ENCODE peak calls at places on chromosomes 3 and 15, in ten cellular contexts. B is CD8-positive, alpha-beta T cell; N is breast epithelium; A is fibroblast of lung; M is tibial nerve; P is upper lobe of right lung; G is colonic mucosa; C is astrocyte; V is spleen; Y is mucosa of descending colon. D is an unnamed sample. For H3K4me1 and H3K36me3, the result is how much of the 10 kb centered on the place peaks cover.

GRCh38 chr3:46978985-46979944 is at the start of gene NBEAL2:
- DNase-seq in B (peak), A (peak), N (peak), P (peak), V (peak), G (peak), Y (peak), M (peak), C (peak), D (peak)

GRCh38 chr3:156187146-156187769 is 66.9 kb downstream of the KCNAB1 start:
- DNase-seq in B (no peak), M (no peak), P (no peak), V (no peak), Y (no peak), G (no peak), N (no peak), C (peak), A (no peak), D (no peak)

GRCh38 chr15:74378853-74379252 is 11.4 kb upstream of the CYP11A1 start:
- DNase-seq in Y (no peak), N (no peak), V (no peak), P (no peak), M (no peak), C (peak), B (no peak), G (no peak), A (no peak), D (no peak)

GRCh38 chr3:4843619-4844018 is 135.6 kb upstream of the BHLHE40 start:
- DNase-seq in M (no peak), N (no peak), P (no peak), Y (no peak), B (no peak), G (no peak), V (no peak), C (no peak), A (no peak), D (no peak)

GRCh38 chr15:28918141-28918983 is 32.6 kb downstream of the APBA2 start:
- DNase-seq in B (no peak), Y (no peak), P (peak), V (peak), A (no peak), G (no peak), M (no peak), N (no peak), C (no peak), D (no peak)

GRCh38 chr3:66279168-66279567 is 58.4 kb downstream of the SLC25A26 start:
- DNase-seq in B (no peak), M (no peak), A (no peak), P (no peak), Y (no peak), G (no peak), C (no peak), N (no peak), V (no peak), D (no peak)

GRCh38 chr15:51861557-51862350 is 32.3 kb downstream of the TMOD3 start:
- DNase-seq in V (no peak), P (no peak), A (no peak), N (no peak), M (no peak), Y (peak), C (no peak), G (no peak), B (peak), D (no peak)

GRCh38 chr15:95910643-95911212 is 419.8 kb upstream of the NR2F2 start:
- DNase-seq in P (no peak), A (no peak), B (no peak), M (no peak), V (no peak), N (no peak), G (no peak), Y (no peak), C (no peak), D (no peak)

GRCh38 chr15:33132722-33133345 is 61.7 kb downstream of the FMN1 start:
- DNase-seq in N (no peak), M (no peak), C (peak), Y (peak), V (no peak), P (no peak), B (no peak), G (peak), A (peak), D (no peak)

GRCh38 chr15:33968224-33968623 is at the start of gene CHRM5:
- DNase-seq in P (no peak), V (no peak), B (no peak), M (no peak), N (no peak), C (no peak), A (no peak), G (no peak), Y (no peak), D (no peak)

GRCh38 chr15:71138473-71138872 is 23.2 kb downstream of the THSD4 start:
- DNase-seq in N (no peak), P (no peak), M (no peak), B (no peak), Y (no peak), V (no peak), A (no peak), G (no peak), C (no peak), D (no peak)

GRCh38 chr3:5181479-5182141 is 5.9 kb upstream of the EDEM1 start:
- DNase-seq in P (no peak), G (no peak), V (no peak), A (no peak), C (no peak), B (no peak), M (no peak), Y (no peak), N (no peak), D (no peak)

GRCh38 chr3:147008886-147009285 is 397.5 kb downstream of the ZIC4 start:
- DNase-seq in G (no peak), A (peak), Y (no peak), C (peak), B (no peak), V (no peak), P (no peak), N (no peak), M (no peak), D (no peak)

GRCh38 chr15:59501531-59502113 is 63.6 kb downstream of the FAM81A start:
- DNase-seq in N (no peak), P (no peak), C (peak), B (no peak), V (no peak), Y (peak), G (peak), A (peak), M (no peak), D (no peak)

GRCh38 chr3:24377218-24377993 is 117.2 kb downstream of the THRB start:
- DNase-seq in B (no peak), V (no peak), Y (no peak), P (no peak), C (no peak), A (no peak), M (no peak), N (no peak), G (no peak), D (peak)

GRCh38 chr15:57118013-57118799 is 199.8 kb downstream of the TCF12 start:
- DNase-seq in Y (no peak), V (no peak), B (no peak), G (no peak), C (peak), P (no peak), N (no peak), A (peak), M (no peak), D (no peak)

GRCh38 chr3:114721864-114722263 is 425.2 kb downstream of the ZBTB20 start:
- DNase-seq in V (no peak), A (no peak), C (no peak), G (no peak), M (no peak), B (no peak), N (no peak), Y (no peak), P (no peak), D (no peak)

GRCh38 chr3:154244644-154245043 is 79.6 kb downstream of the DHX36 start:
- DNase-seq in C (peak), V (no peak), G (no peak), P (no peak), M (no peak), B (no peak), A (peak), N (no peak), Y (no peak), D (peak)

GRCh38 chr3:46576386-46576785 is 10.3 kb upstream of the LRRC2 start:
- DNase-seq in A (no peak), B (no peak), P (no peak), C (no peak), M (no peak), N (no peak), Y (no peak), G (no peak), V (no peak), D (no peak)

GRCh38 chr3:186318135-186318534 is 43.9 kb downstream of the DGKG start:
- DNase-seq in M (no peak), Y (no peak), N (no peak), B (no peak), C (peak), P (no peak), A (no peak), G (no peak), V (no peak), D (no peak)

GRCh38 chr3:195905970-195906864 is 2.1 kb downstream of the TNK2 start:
- DNase-seq in A (peak), V (peak), G (peak), C (peak), N (no peak), Y (peak), P (no peak), M (no peak), B (no peak), D (no peak)

GRCh38 chr15:55799287-55800212 is 56.6 kb upstream of the PRTG start:
- DNase-seq in G (peak), P (peak), A (peak), Y (peak), B (no peak), V (no peak), C (peak), N (no peak), M (no peak), D (no peak)
- TF ChIP-seq CTCF in G (no peak), P (peak), A (peak), Y (no peak), B (no peak), V (no peak), C (peak), N (no peak), M (no peak), D (no peak)

GRCh38 chr15:89106200-89106599 is 17.9 kb downstream of the ABHD2 start:
- DNase-seq in P (no peak), V (no peak), B (no peak), G (no peak), N (no peak), Y (no peak), M (no peak), C (no peak), A (no peak), D (no peak)
- H3K4me1 ChIP-seq in P (under half), V (under half), B (under half), G (under half), N (under half), Y (under half), M (under half), C (under half), A (under half), D (half or more)

DNA sequence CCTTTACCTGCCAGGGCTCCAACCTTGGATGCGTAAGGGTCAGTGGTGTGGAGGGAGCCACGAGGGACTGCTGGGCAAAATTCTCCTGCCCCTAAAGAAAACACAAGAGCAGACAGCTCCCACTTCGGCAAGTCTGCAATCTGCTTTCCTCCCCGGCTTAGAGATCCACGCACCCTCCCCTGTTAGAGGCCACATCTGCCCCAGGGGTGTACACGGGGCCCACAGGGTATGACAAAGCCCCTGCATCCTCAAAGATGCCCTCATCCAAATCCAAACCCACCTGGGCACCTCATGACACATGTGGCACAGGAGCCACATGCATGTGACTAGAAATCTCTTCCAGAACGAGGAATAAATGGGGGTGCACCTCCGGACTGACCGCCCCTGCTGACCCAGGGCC is 25.5 kb downstream of the ZXDC start:
- DNase-seq in Y (no peak), M (no peak), C (no peak), G (no peak), N (no peak), A (no peak), V (peak), B (no peak), P (peak), D (peak)
- H3K36me3 ChIP-seq in Y (under half), M (half or more), C (under half), G (under half), N (under half), A (under half), V (under half), B (under half), P (half or more), D (half or more)

DNA sequence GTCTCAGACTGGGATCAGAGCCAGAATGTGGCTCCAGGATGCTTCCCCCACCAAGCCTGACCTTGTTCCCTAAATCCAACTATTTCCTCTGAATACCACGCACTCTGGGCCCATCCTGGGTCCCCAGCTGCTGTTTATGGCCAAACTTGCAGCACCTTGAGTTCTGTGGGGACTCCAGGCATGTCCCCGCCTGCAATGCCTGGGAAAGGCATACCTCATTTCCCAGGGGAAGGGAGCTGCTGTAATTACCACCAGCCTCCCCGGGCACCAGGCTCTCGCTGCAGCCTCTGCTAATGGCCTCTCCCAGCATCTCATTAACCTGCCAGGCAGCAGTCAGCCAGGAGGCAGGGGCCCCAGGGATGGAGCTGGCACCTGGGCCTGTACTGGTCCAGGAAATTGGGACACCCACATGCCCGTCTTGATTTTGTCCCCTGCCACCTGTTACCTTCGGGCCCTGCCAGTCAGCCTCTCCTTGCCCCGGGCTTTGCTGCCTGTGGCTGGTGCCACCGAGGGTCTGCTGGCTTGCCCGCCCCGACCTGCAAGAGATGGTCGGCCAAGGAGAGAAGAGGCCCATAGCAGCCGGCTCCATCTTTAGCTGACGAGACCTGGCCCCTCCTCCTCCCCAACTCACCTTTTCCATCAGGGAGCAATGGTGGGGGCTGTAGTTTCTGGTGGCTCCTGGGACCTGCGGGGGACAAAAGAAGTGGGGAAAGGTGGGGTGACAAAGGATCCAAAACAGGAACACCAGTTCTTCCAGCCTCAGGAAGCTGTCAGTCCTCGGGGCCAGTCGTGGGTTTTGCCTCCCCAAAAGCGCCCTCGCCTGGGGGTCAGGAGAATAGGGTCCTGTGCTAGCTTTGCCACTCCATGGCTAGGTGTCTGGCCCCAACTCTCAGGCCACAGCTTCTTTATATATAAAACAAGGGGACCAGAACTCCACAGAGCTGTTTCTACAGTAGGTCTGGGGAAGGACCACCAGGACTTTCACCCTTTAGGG is 4.3 kb downstream of the CCDC9B start:
- DNase-seq in Y (no peak), N (no peak), A (no peak), V (no peak), B (no peak), M (no peak), P (no peak), G (peak), C (no peak), D (no peak)
- TF ChIP-seq CTCF in Y (no peak), N (no peak), A (no peak), V (peak), B (no peak), M (no peak), P (no peak), G (no peak), C (no peak), D (peak)

GRCh38 chr3:172132721-172133311 is 93.4 kb downstream of the FNDC3B start:
- DNase-seq in B (no peak), M (no peak), C (no peak), G (no peak), N (no peak), V (no peak), A (no peak), Y (no peak), P (no peak), D (no peak)
- H3K4me1 ChIP-seq in B (under half), M (under half), C (half or more), G (under half), N (under half), V (half or more), A (under half), Y (under half), P (half or more), D (under half)

DNA sequence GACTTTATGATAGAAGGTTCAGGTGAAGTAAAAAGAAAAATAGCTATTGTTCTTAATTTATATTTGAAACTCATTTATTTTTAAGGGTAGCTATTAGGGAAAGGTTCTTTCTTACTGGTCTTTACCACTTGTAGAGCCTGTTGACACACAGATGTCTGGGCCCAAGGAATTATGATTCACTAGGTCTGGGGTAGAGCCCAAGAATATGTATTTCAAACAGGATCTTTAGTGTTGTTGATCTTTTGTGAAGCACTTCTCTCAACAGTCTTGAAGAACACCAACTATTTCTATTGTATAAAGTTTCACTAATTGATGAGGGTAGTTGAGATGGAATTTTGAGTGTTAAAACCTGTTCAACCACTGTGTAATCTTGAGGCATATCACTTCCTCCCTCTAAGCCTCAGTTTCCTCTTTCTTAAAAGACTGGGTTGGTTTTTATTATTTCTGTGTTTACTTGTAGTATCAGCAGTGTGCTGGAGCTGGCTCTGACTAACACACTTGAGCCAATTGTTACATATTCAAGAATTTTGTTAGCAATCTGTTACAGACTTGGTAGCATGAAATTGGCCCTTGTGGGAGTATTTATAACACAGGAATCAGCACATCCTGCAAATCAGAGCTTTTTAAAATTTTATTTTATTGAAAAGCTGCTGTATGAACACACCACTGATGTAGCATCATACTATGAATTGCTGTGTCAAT is 155.9 kb downstream of the RBMS3 start:
- DNase-seq in A (no peak), G (no peak), B (no peak), P (no peak), N (no peak), V (no peak), M (no peak), Y (no peak), C (no peak), D (no peak)
- H3K36me3 ChIP-seq in A (under half), G (under half), B (under half), P (under half), N (under half), V (under half), M (under half), Y (under half), C (under half), D (under half)

GRCh38 chr3:133246119-133246518 is 153.7 kb upstream of the BFSP2 start:
- DNase-seq in A (no peak), C (peak), Y (no peak), B (no peak), N (no peak), V (no peak), G (no peak), P (no peak), M (no peak), D (no peak)

GRCh38 chr3:133248389-133248788 is 151.5 kb upstream of the BFSP2 start:
- DNase-seq in C (no peak), M (no peak), N (no peak), B (no peak), V (no peak), Y (no peak), A (no peak), P (no peak), G (no peak), D (no peak)

GRCh38 chr3:133254151-133254550 is 145.7 kb upstream of the BFSP2 start:
- DNase-seq in A (no peak), N (no peak), B (no peak), V (no peak), G (no peak), C (no peak), M (no peak), Y (no peak), P (no peak), D (no peak)

GRCh38 chr3:133246773-133247172 is 153.1 kb upstream of the BFSP2 start:
- DNase-seq in G (no peak), P (no peak), V (no peak), Y (no peak), A (no peak), M (no peak), B (no peak), N (no peak), C (no peak), D (no peak)

DNA sequence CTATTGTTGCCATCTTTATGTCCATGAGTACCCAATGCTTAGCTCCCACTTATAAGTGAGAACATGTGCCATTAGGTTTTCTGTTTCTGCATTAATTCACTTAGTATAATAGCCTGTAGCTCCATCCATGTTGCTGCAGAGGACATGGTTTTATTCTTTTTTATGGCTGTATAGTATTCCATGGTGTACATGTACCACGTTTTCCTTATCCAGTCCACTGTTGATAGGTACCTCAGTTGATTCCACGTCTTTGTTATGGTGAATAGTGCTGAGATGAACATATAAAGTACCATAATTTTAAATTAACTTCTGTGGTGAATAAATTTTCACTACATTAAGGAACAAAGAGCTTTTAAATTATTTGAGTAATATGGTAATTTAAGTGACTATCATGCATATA is 150.4 kb upstream of the BFSP2 start:
- DNase-seq in A (no peak), V (no peak), B (no peak), N (no peak), M (no peak), Y (no peak), P (no peak), C (no peak), G (no peak), D (no peak)
- TF ChIP-seq CTCF in A (no peak), V (no peak), B (no peak), N (no peak), M (no peak), Y (no peak), P (no peak), C (no peak), G (no peak), D (no peak)

GRCh38 chr3:12752803-12753202 is 6.3 kb downstream of the TMEM40 start:
- DNase-seq in B (no peak), P (no peak), Y (no peak), V (no peak), M (no peak), G (no peak), C (no peak), N (no peak), A (no peak), D (no peak)
- H3K4me1 ChIP-seq in B (under half), P (under half), Y (under half), V (under half), M (under half), G (under half), C (under half), N (under half), A (under half), D (under half)

D was measured in ascending aorta.